ENCODE peak calls at places on chromosomes 11 and 22, in seven cellular contexts. L, T, N, K, H, P and R are unnamed samples.

GRCh38 chr22:40183029-40183581 is 5.4 kb downstream of the TNRC6B start:
- DNase-seq in H (no peak), P (no peak), L (no peak), T (no peak), N (no peak), K (peak), R (no peak)

GRCh38 chr22:44396021-44396726 is 83.4 kb upstream of the SHISAL1 start:
- DNase-seq in H (no peak), P (no peak), K (no peak), N (peak), L (peak), T (no peak), R (no peak)

GRCh38 chr11:41522899-41523672 is 63.6 kb upstream of the LRRC4C start:
- DNase-seq in T (no peak), H (no peak), K (no peak), L (no peak), N (no peak), P (no peak), R (no peak)

GRCh38 chr11:84384637-84385227 is 1098.6 kb upstream of the CCDC90B start:
- DNase-seq in N (peak), H (no peak), K (peak), P (peak), L (peak), T (no peak), R (peak)

GRCh38 chr11:72716291-72716690 is 35.9 kb downstream of the ARAP1 start:
- DNase-seq in N (peak), K (no peak), P (no peak), T (no peak), H (no peak), L (no peak), R (no peak)

GRCh38 chr11:70925238-70925637 is 327.1 kb downstream of the SHANK2 start:
- DNase-seq in H (no peak), T (no peak), L (no peak), K (no peak), P (no peak), N (no peak), R (no peak)

GRCh38 chr22:37162221-37163095 is 12.7 kb upstream of the IL2RB start:
- DNase-seq in N (no peak), K (no peak), L (no peak), T (no peak), P (no peak), H (peak), R (no peak)

GRCh38 chr11:111733655-111734088 is 32.5 kb downstream of the PPP2R1B start:
- DNase-seq in H (no peak), N (no peak), K (no peak), L (no peak), T (no peak), P (no peak), R (no peak)

GRCh38 chr11:114061053-114062049 is 1.8 kb downstream of the ZBTB16 start:
- DNase-seq in T (no peak), N (peak), P (no peak), L (peak), H (no peak), K (no peak), R (peak)

GRCh38 chr11:1290052-1291040 is 19.1 kb downstream of the TOLLIP start:
- DNase-seq in K (no peak), P (no peak), T (no peak), N (no peak), L (no peak), H (no peak), R (no peak)

GRCh38 chr11:73980001-73980960 is 2.4 kb downstream of the UCP2 start:
- DNase-seq in N (no peak), L (no peak), H (peak), K (peak), P (peak), T (no peak), R (peak)

GRCh38 chr22:47164514-47165337 is 402.3 kb downstream of the TBC1D22A start:
- DNase-seq in P (no peak), K (peak), H (no peak), T (no peak), L (no peak), N (no peak), R (no peak)

GRCh38 chr11:57459112-57460016 is 964 bp upstream of the RTN4RL2 start:
- DNase-seq in L (peak), N (peak), P (no peak), K (no peak), H (no peak), T (no peak), R (no peak)

GRCh38 chr11:15976433-15977045 is 379.8 kb downstream of the SOX6 start:
- DNase-seq in N (no peak), P (no peak), H (no peak), L (no peak), T (no peak), K (no peak), R (no peak)
- TF ChIP-seq JUND in N (no peak), P (no peak), H (no peak), L (no peak), T (no peak), K (no peak), R (no peak)

GRCh38 chr11:118001494-118001971 is 15.3 kb downstream of the IL10RA start:
- DNase-seq in K (no peak), T (no peak), P (no peak), H (no peak), N (no peak), L (no peak), R (no peak)
- TF ChIP-seq JUND in K (no peak), T (no peak), P (no peak), H (no peak), N (no peak), L (no peak), R (no peak)

GRCh38 chr11:120331301-120331966 is 4.8 kb upstream of the ARHGEF12 start:
- DNase-seq in N (no peak), H (no peak), K (no peak), L (no peak), P (no peak), T (no peak), R (peak)
- TF ChIP-seq JUND in N (peak), H (no peak), K (no peak), L (no peak), P (no peak), T (peak), R (peak)

GRCh38 chr11:129280027-129280811 is 88.1 kb upstream of the ARHGAP32 start:
- DNase-seq in N (peak), P (no peak), H (no peak), K (peak), L (no peak), T (no peak), R (peak)
- TF ChIP-seq JUND in N (no peak), P (no peak), H (no peak), K (no peak), L (no peak), T (no peak), R (no peak)